ENCODE peak calls at places on chromosomes 13 and 19, in ten cellular contexts. M is NCI-H1092; C is astrocyte of the cerebellum; Y is substantia nigra; V is Daoy; D is T1000; Z is activated naive CD4-positive, alpha-beta T cell; R is hypothalamus; T is cerebellum; I is heart right ventricle. A is an unnamed sample.

GRCh38 chr19:46408611-46409039 is 4.7 kb downstream of the CCDC8 start:
- DNase-seq in C (no peak), V (no peak), I (peak), Z (no peak), Y (peak), D (no peak), T (no peak), R (peak), M (no peak), A (peak)

GRCh38 chr19:5172859-5173577 is 167.6 kb downstream of the PTPRS start:
- DNase-seq in Z (no peak), M (no peak), R (no peak), V (peak), D (peak), T (no peak), Y (no peak), C (peak), I (no peak), A (no peak)

GRCh38 chr13:36919206-36919832 is 719 bp downstream of the SMAD9 start:
- DNase-seq in C (peak), Y (no peak), Z (no peak), T (no peak), R (peak), D (peak), V (peak), M (peak), I (peak), A (peak)

GRCh38 chr19:42062381-42062780 is 7.6 kb downstream of the GRIK5 start:
- DNase-seq in T (no peak), M (no peak), Z (no peak), C (no peak), Y (no peak), R (no peak), D (no peak), V (no peak), I (no peak), A (no peak)

GRCh38 chr13:94073006-94073744 is 406.3 kb downstream of the DCT start:
- DNase-seq in I (no peak), V (peak), Y (no peak), C (peak), Z (no peak), D (no peak), M (peak), T (no peak), R (no peak), A (no peak)

GRCh38 chr19:5057860-5058259 is 88.9 kb downstream of the KDM4B start:
- DNase-seq in D (no peak), I (no peak), C (no peak), T (peak), V (peak), R (peak), Y (no peak), Z (no peak), M (peak), A (no peak)

GRCh38 chr19:43798546-43799409 is 3.5 kb downstream of the LYPD5 start:
- DNase-seq in M (no peak), D (no peak), Y (peak), R (peak), V (peak), I (no peak), Z (no peak), C (no peak), T (peak), A (no peak)

GRCh38 chr19:24159707-24160106 is 72.7 kb downstream of the ZNF254 start:
- DNase-seq in T (no peak), M (no peak), V (no peak), Y (no peak), I (no peak), Z (no peak), D (no peak), C (no peak), R (no peak), A (no peak)

GRCh38 chr13:101098873-101099272 is 317.4 kb downstream of the NALCN start:
- DNase-seq in Y (no peak), D (no peak), Z (no peak), I (no peak), R (no peak), C (no peak), M (no peak), T (no peak), V (peak), A (no peak)

GRCh38 chr19:41505105-41505504 is 62.1 kb downstream of the ERICH4 start:
- DNase-seq in I (no peak), C (no peak), D (no peak), M (no peak), V (no peak), T (no peak), R (no peak), Z (no peak), Y (no peak), A (no peak)

GRCh38 chr13:62512194-62513141 is 1096.8 kb upstream of the PCDH20 start:
- DNase-seq in Z (no peak), M (peak), R (no peak), C (peak), T (peak), I (no peak), Y (no peak), V (peak), D (no peak), A (no peak)

A was measured in tibial nerve.